ENCODE peak calls at places on chromosomes 13 and 19, in six cellular contexts. Q is coronary artery, B is GM10248, U is neural progenitor cell, M is pancreas, Y is astrocyte of the spinal cord. S is an unnamed sample.

GRCh38 chr13:24747248-24748151 is 16.5 kb upstream of the RNF17 start:
- DNase-seq in Y (peak; percentile 13), U (peak; percentile 56), Q (no peak), M (no peak), B (no peak), S (peak; percentile 71)

GRCh38 chr19:42281175-42282035 is 12.4 kb downstream of the CIC start:
- DNase-seq in Q (peak; percentile 87), B (no peak), M (peak; percentile 68), Y (peak; percentile 64), U (peak; percentile 58), S (no peak)

GRCh38 chr19:35851213-35852028 is 883 bp downstream of the NPHS1 start:
- DNase-seq in M (peak; percentile 78), B (no peak), Y (no peak), U (peak; percentile 77), Q (no peak), S (peak; percentile 57)

GRCh38 chr19:52922841-52923781 is at the start of gene ZNF888:
- DNase-seq in Y (peak; percentile 80), U (peak; percentile 92), Q (peak; percentile 93), B (peak; percentile 92), M (peak; percentile 98), S (peak; percentile 88)

GRCh38 chr19:12801466-12802266 is at the start of the genes PRDX2 and THSD8:
- DNase-seq in B (peak; percentile 80), Q (no peak), M (peak; percentile 92), Y (peak; percentile 71), U (peak; percentile 93), S (peak; percentile 88)

GRCh38 chr19:16076154-16076957 is at the start of gene TPM4:
- DNase-seq in M (peak; percentile 85), Q (peak; percentile 98), B (peak; percentile 90), U (peak; percentile 96), Y (peak; percentile 98), S (peak; percentile 83)

GRCh38 chr19:41595890-41596280 is 19.9 kb downstream of the CEACAM21 start:
- DNase-seq in Q (no peak), M (no peak), Y (no peak), B (no peak), U (no peak), S (no peak)

GRCh38 chr13:98172570-98173405 is 4.3 kb downstream of the RNF113B start:
- DNase-seq in B (no peak), Q (no peak), M (no peak), Y (peak; percentile 53), U (no peak), S (no peak)

GRCh38 chr19:11418518-11419506 is at the start of gene RGL3:
- DNase-seq in B (no peak), M (peak; percentile 86), Q (no peak), Y (no peak), U (peak; percentile 67), S (peak; percentile 73)

GRCh38 chr13:50676602-50677001 is 166.9 kb downstream of the DLEU7 start:
- DNase-seq in B (no peak), Q (no peak), U (no peak), M (no peak), Y (peak; percentile 68), S (no peak)

GRCh38 chr13:95106562-95106961 is 194.7 kb downstream of the ABCC4 start:
- DNase-seq in U (no peak), Q (no peak), B (no peak), Y (no peak), M (no peak), S (no peak)

GRCh38 chr13:88022826-88023225 is 351.7 kb downstream of the SLITRK5 start:
- DNase-seq in M (no peak), Y (no peak), Q (no peak), U (no peak), B (no peak), S (no peak)

GRCh38 chr19:46924874-46925547 is 64.2 kb downstream of the ARHGAP35 start:
- DNase-seq in Y (no peak), Q (no peak), U (no peak), M (no peak), B (peak; percentile 39), S (no peak)

GRCh38 chr19:2665103-2665502 is 37.4 kb downstream of the GNG7 start:
- DNase-seq in Q (no peak), Y (no peak), B (no peak), M (no peak), U (no peak), S (no peak)

GRCh38 chr13:19845758-19846157 is 17.7 kb downstream of the ZMYM5 start:
- DNase-seq in B (no peak), U (no peak), Y (peak; percentile 97), M (no peak), Q (no peak), S (no peak)

GRCh38 chr19:39940221-39940833 is 5.9 kb upstream of the FCGBP start:
- DNase-seq in B (no peak), Q (no peak), U (no peak), Y (no peak), M (no peak), S (no peak)

GRCh38 chr13:64277097-64277496 is 2861.4 kb upstream of the PCDH20 start:
- DNase-seq in B (no peak), M (no peak), U (no peak), Q (no peak), Y (no peak), S (no peak)

GRCh38 chr13:76223565-76223964 is 587.4 kb downstream of the LMO7 start:
- DNase-seq in U (peak; percentile 21), B (no peak), Q (no peak), Y (no peak), M (no peak), S (no peak)

GRCh38 chr13:110137677-110138008 is 169.3 kb downstream of the COL4A1 start:
- DNase-seq in Y (no peak), B (peak; percentile 65), U (peak; percentile 43), Q (no peak), M (no peak), S (peak; percentile 39)

GRCh38 chr13:110136660-110137585 is 170.0 kb downstream of the COL4A1 start:
- DNase-seq in B (no peak), Q (peak; percentile 73), M (no peak), U (peak; percentile 68), Y (no peak), S (no peak)

GRCh38 chr13:110140099-110140498 is 166.9 kb downstream of the COL4A1 start:
- DNase-seq in Q (no peak), M (no peak), B (no peak), Y (no peak), U (no peak), S (no peak)

GRCh38 chr13:110138700-110139036 is 168.3 kb downstream of the COL4A1 start:
- DNase-seq in Q (peak; percentile 73), B (no peak), U (no peak), M (no peak), Y (no peak), S (no peak)

DNA sequence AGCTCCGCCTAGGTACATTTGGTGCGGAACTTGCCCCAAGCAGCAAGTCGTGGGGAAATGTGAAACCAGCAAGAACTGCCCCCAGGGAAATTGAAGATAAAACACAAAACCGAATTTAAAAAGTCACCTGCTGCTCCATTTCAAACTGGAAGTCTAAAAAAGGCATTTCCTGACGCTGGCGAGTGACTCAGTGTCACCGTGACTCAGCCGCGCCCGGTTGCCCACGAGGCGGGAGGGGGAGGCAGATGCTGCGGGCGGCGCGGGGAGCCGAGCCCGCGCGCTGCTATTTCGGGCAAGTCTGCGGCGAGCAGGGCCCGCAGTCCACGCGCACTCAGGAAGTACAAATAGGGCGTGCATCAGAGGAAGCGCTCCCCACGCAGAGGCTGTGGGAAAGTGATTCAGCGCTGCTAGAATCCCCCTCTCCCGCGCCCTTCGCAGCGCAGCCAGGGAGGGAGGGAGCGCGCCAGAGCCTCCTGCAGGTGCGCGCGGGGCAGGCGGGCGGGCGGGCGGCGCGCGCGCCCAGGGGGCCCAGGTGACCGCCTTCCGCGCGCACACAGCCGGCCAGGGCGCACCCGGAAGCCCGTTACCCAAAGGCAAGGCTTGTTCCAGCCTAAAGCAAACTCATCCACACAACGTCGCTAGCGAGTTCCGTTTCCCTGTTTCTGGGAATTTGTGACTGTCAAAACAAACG is 168.8 kb downstream of the COL4A1 start:
- DNase-seq in Q (peak; percentile 88), B (peak; percentile 60), M (peak; percentile 80), U (peak; percentile 56), Y (peak; percentile 83), S (peak; percentile 56)
- TF ChIP-seq CTCF in Q (peak; percentile 2), B (no peak), M (no peak), U (peak; percentile 0), Y (no peak), S (no peak)

DNA sequence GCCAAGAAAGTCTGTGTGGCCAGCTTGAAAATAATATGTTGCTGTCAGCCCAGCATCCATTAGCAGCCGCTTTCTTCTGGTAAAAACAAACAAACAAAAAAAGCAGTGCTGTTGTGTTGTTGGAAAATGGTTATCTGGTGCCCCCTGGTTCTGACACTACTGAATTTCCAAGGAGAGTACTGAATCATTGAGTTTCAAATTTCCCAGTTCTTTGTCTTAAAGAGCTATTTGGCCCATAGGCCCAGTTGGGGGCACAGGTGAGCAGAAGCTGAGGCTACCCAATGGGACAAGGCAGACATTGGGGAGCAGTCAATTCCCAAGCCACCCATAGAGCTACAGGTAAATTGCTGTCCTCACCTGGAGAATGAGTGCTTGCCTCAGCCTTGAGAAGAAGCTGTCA is 995.9 kb downstream of the UQCRFS1 start:
- DNase-seq in U (peak; percentile 39), Q (no peak), B (no peak), M (no peak), Y (no peak), S (no peak)
- TF ChIP-seq CTCF in U (peak; percentile 55), Q (no peak), B (peak; percentile 18), M (no peak), Y (no peak), S (no peak)

GRCh38 chr19:55320844-55321419 is 4.2 kb downstream of the TMEM150B start:
- DNase-seq in M (no peak), B (no peak), Q (no peak), Y (no peak), U (no peak), S (no peak)
- TF ChIP-seq CTCF in M (no peak), B (no peak), Q (no peak), Y (no peak), U (no peak), S (no peak)

DNA sequence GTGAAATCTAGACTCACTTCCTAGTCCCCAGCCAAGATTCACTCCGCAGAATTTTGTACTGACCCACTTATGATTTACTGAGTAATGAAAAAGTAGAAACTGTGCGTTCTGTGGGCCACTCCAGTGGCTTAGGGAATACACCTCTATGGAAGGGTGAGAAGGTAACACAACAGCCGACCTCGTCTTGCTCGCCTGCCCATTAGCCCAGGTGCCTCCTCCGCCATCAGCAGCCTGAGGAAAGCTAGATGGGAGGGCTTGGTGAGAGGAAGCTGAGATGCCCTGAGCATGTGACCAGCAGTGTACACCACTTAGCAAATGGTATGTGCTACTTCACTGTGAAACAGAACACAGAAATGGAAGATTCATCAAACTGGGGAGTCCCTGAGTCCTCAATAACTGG is 98.3 kb upstream of the SOX1 start:
- DNase-seq in U (no peak), Y (no peak), Q (no peak), M (no peak), B (no peak), S (no peak)
- TF ChIP-seq CTCF in U (no peak), Y (no peak), Q (no peak), M (no peak), B (no peak), S (no peak)

S was measured in nephron progenitor cell.